ENCODE peak calls at places on chromosomes 11 and 22, in six cellular contexts. I is NCI-H1092; R is CD8-positive, alpha-beta T cell; G is posterior vena cava; E is pons; F is fibroblast of lung. L is an unnamed sample.

GRCh38 chr11:10398525-10398924 is 56.5 kb upstream of the AMPD3 start:
- DNase-seq in I (no peak), R (no peak), G (peak; percentile 85), E (no peak), F (no peak), L (no peak)

GRCh38 chr11:875769-876301 is 33.2 kb downstream of the TSPAN4 start:
- DNase-seq in I (no peak), R (no peak), G (no peak), E (no peak), F (no peak), L (no peak)

GRCh38 chr11:33375688-33376311 is 118.6 kb downstream of the HIPK3 start:
- DNase-seq in I (peak; percentile 60), R (no peak), G (no peak), E (no peak), F (peak; percentile 33), L (no peak)

GRCh38 chr11:70804174-70804855 is 406.0 kb downstream of the CTTN start:
- DNase-seq in I (peak; percentile 60), R (no peak), G (no peak), E (no peak), F (no peak), L (no peak)

GRCh38 chr11:88384004-88384677 is 46.6 kb upstream of the CTSC start:
- DNase-seq in I (no peak), R (no peak), G (no peak), E (no peak), F (no peak), L (no peak)

GRCh38 chr11:70169136-70169535 is 34.0 kb upstream of the FADD start:
- DNase-seq in I (no peak), R (no peak), G (no peak), E (no peak), F (no peak), L (no peak)

GRCh38 chr22:19122143-19122751 is at the start of gene DGCR2:
- DNase-seq in I (peak; percentile 97), R (peak; percentile 98), G (peak; percentile 99), E (peak; percentile 98), F (peak; percentile 95), L (peak; percentile 98)

GRCh38 chr22:43895986-43896645 is 4.3 kb upstream of the PNPLA5 start:
- DNase-seq in I (no peak), R (no peak), G (no peak), E (no peak), F (no peak), L (no peak)

GRCh38 chr11:65429069-65429681 is 6.6 kb downstream of the NEAT1 start:
- DNase-seq in I (no peak), R (no peak), G (no peak), E (peak; percentile 79), F (peak; percentile 81), L (no peak)

GRCh38 chr22:31193092-31193491 is 19.0 kb upstream of the LIMK2 start:
- DNase-seq in I (no peak), R (no peak), G (no peak), E (no peak), F (no peak), L (no peak)

GRCh38 chr22:18955696-18956095 is 19.6 kb upstream of the PRODH start:
- DNase-seq in I (no peak), R (no peak), G (peak; percentile 54), E (no peak), F (no peak), L (no peak)

GRCh38 chr11:95296621-95297025 is 65.6 kb upstream of the SESN3 start:
- DNase-seq in I (peak; percentile 42), R (no peak), G (no peak), E (peak; percentile 45), F (no peak), L (no peak)

GRCh38 chr11:129853508-129854228 is 38.0 kb downstream of the TMEM45B start:
- DNase-seq in I (peak; percentile 79), R (peak; percentile 72), G (no peak), E (no peak), F (peak; percentile 56), L (peak; percentile 66)

GRCh38 chr11:86500500-86501170 is 125.9 kb downstream of the CCDC81 start:
- DNase-seq in I (no peak), R (no peak), G (no peak), E (no peak), F (no peak), L (no peak)

GRCh38 chr11:83070878-83071640 is 638 bp downstream of the RAB30 start:
- DNase-seq in I (peak; percentile 18), R (peak; percentile 9), G (peak; percentile 80), E (peak; percentile 71), F (peak; percentile 47), L (no peak)

GRCh38 chr11:94199367-94200130 is 70.9 kb downstream of the PANX1 start:
- DNase-seq in I (no peak), R (no peak), G (no peak), E (no peak), F (peak; percentile 60), L (no peak)

GRCh38 chr11:70078796-70079616 is 889 bp downstream of the ANO1 start:
- DNase-seq in I (no peak), R (no peak), G (peak; percentile 61), E (no peak), F (no peak), L (no peak)

GRCh38 chr11:60872124-60872951 is 5.0 kb downstream of the ZP1 start:
- DNase-seq in I (no peak), R (no peak), G (peak; percentile 73), E (no peak), F (peak; percentile 89), L (no peak)

GRCh38 chr11:33263549-33263948 is 6.4 kb downstream of the HIPK3 start:
- DNase-seq in I (no peak), R (no peak), G (no peak), E (no peak), F (no peak), L (no peak)

GRCh38 chr11:126491092-126491491 is 135.6 kb downstream of the ST3GAL4 start:
- DNase-seq in I (no peak), R (no peak), G (peak; percentile 52), E (no peak), F (no peak), L (no peak)

GRCh38 chr11:111707039-111707690 is 59.0 kb downstream of the PPP2R1B start:
- DNase-seq in I (no peak), R (no peak), G (no peak), E (peak; percentile 45), F (peak; percentile 97), L (no peak)

GRCh38 chr11:45982656-45983470 is 60.4 kb downstream of the LARGE2 start:
- DNase-seq in I (no peak), R (no peak), G (peak; percentile 78), E (no peak), F (peak; percentile 75), L (no peak)

GRCh38 chr11:63510360-63511130 is 4.7 kb downstream of the LGALS12 start:
- DNase-seq in I (no peak), R (no peak), G (no peak), E (peak; percentile 92), F (peak; percentile 81), L (no peak)

GRCh38 chr11:94132152-94132558 is 3.5 kb downstream of the PANX1 start:
- DNase-seq in I (no peak), R (no peak), G (no peak), E (no peak), F (peak; percentile 92), L (no peak)

GRCh38 chr22:41968601-41969000 is 642 bp upstream of the SEPTIN3 start:
- DNase-seq in I (no peak), R (no peak), G (no peak), E (no peak), F (no peak), L (no peak)

GRCh38 chr11:134560566-134561347 is 148.7 kb upstream of the B3GAT1 start:
- DNase-seq in I (no peak), R (no peak), G (no peak), E (no peak), F (no peak), L (no peak)

L was measured in T-helper 9 cell.